ENCODE peak calls at places on chromosomes 3 and 15, in six cellular contexts. U is AG09309, T is GM12865, V is cardiac muscle cell, E is hepatocyte, I is fibroblast of pulmonary artery. C is an unnamed sample.

GRCh38 chr15:77059761-77060345 is 11.1 kb downstream of the TSPAN3 start:
- DNase-seq in V (no peak), U (no peak), T (peak; percentile 77), E (no peak), I (peak; percentile 43), C (no peak)

GRCh38 chr3:51304230-51304629 is 80.9 kb upstream of the MANF start:
- DNase-seq in T (no peak), V (no peak), U (no peak), I (no peak), E (no peak), C (no peak)

GRCh38 chr3:8458235-8458634 is 43.4 kb upstream of the LMCD1 start:
- DNase-seq in T (no peak), E (no peak), I (peak; percentile 20), V (no peak), U (peak; percentile 69), C (no peak)

GRCh38 chr3:22175899-22176298 is 424.9 kb upstream of the ZNF385D start:
- DNase-seq in V (no peak), I (peak; percentile 21), U (no peak), T (no peak), E (no peak), C (no peak)

GRCh38 chr3:25689226-25689625 is 24.5 kb upstream of the TOP2B start:
- DNase-seq in U (no peak), V (no peak), I (peak; percentile 69), T (no peak), E (no peak), C (no peak)

GRCh38 chr15:101664303-101664913 is 12.2 kb upstream of the TM2D3 start:
- DNase-seq in I (no peak), U (no peak), V (peak; percentile 19), E (no peak), T (no peak), C (no peak)

GRCh38 chr3:58565621-58566397 is 11.4 kb downstream of the FAM107A start:
- DNase-seq in I (no peak), U (no peak), V (no peak), T (no peak), E (peak; percentile 17), C (no peak)

GRCh38 chr15:78382114-78382886 is 42.1 kb downstream of the CRABP1 start:
- DNase-seq in U (no peak), E (no peak), V (no peak), I (no peak), T (no peak), C (no peak)

GRCh38 chr15:28116521-28117488 is 17.7 kb upstream of the OCA2 start:
- DNase-seq in E (no peak), T (no peak), I (no peak), V (no peak), U (no peak), C (no peak)

GRCh38 chr3:80051602-80051962 is 283.8 kb upstream of the ROBO1 start:
- DNase-seq in V (no peak), U (no peak), I (no peak), T (no peak), E (no peak), C (no peak)

GRCh38 chr3:33131328-33132018 is 17.7 kb downstream of the CRTAP start:
- DNase-seq in V (peak; percentile 83), E (peak; percentile 85), I (peak; percentile 84), U (no peak), T (peak; percentile 80), C (peak; percentile 81)

GRCh38 chr3:20352547-20353164 is 166.7 kb upstream of the SGO1 start:
- DNase-seq in U (no peak), V (no peak), E (no peak), T (no peak), I (peak; percentile 54), C (no peak)

GRCh38 chr15:81014446-81015093 is 13.8 kb downstream of the TLNRD1 start:
- DNase-seq in T (peak; percentile 43), I (no peak), U (no peak), V (no peak), E (no peak), C (no peak)

GRCh38 chr3:19399836-19400235 is 251.5 kb downstream of the KCNH8 start:
- DNase-seq in E (no peak), V (no peak), U (no peak), I (no peak), T (no peak), C (no peak)

GRCh38 chr15:75921732-75922703 is 18.3 kb downstream of the FBXO22 start:
- DNase-seq in I (peak; percentile 87), U (peak; percentile 29), V (peak; percentile 62), T (peak; percentile 38), E (peak; percentile 74), C (peak; percentile 37)

GRCh38 chr3:137000039-137000438 is 42.3 kb downstream of the IL20RB start:
- DNase-seq in T (no peak), I (no peak), V (no peak), U (no peak), E (no peak), C (no peak)

GRCh38 chr3:45964139-45964538 is 20.9 kb downstream of the CXCR6 start:
- DNase-seq in E (no peak), I (no peak), U (no peak), T (peak; percentile 71), V (no peak), C (no peak)

GRCh38 chr3:150215616-150216015 is 192.5 kb upstream of the TSC22D2 start:
- DNase-seq in T (no peak), V (no peak), E (no peak), U (no peak), I (no peak), C (no peak)

GRCh38 chr15:80957556-80957955 is 32.1 kb downstream of the MESD start:
- DNase-seq in U (no peak), T (no peak), E (no peak), I (no peak), V (no peak), C (no peak)

GRCh38 chr3:151226825-151227224 is 23.8 kb upstream of the GPR171 start:
- DNase-seq in I (no peak), V (no peak), U (no peak), T (no peak), E (no peak), C (no peak)

GRCh38 chr15:71011503-71012155 is 103.6 kb upstream of the THSD4 start:
- DNase-seq in I (peak; percentile 82), V (peak; percentile 46), U (peak; percentile 46), T (peak; percentile 47), E (peak; percentile 55), C (peak; percentile 28)

GRCh38 chr3:61081554-61081953 is 169.7 kb downstream of the FHIT start:
- DNase-seq in E (no peak), T (no peak), V (no peak), I (no peak), U (no peak), C (no peak)

GRCh38 chr3:3745693-3746092 is 53.5 kb upstream of the LRRN1 start:
- DNase-seq in U (no peak), V (no peak), E (no peak), I (no peak), T (no peak), C (no peak)

GRCh38 chr3:194050782-194051320 is 85.1 kb upstream of the HES1 start:
- DNase-seq in I (no peak), V (no peak), T (no peak), E (no peak), U (no peak), C (no peak)
- TF ChIP-seq CTCF in I (no peak), V (no peak), T (no peak), E (no peak), U (no peak), C (no peak)

GRCh38 chr3:134406331-134407246 is 32.3 kb upstream of the AMOTL2 start:
- DNase-seq in I (no peak), T (no peak), U (no peak), V (peak; percentile 55), E (peak; percentile 48), C (no peak)
- H3K4me3 ChIP-seq in I (peak overlapping the region; percentile 24), T (no peak overlapping the region), U (peak overlapping the region; percentile 13), V (peak overlapping the region; percentile 18), E (peak overlapping the region; percentile 32), C (peak overlapping the region; percentile 38)

DNA sequence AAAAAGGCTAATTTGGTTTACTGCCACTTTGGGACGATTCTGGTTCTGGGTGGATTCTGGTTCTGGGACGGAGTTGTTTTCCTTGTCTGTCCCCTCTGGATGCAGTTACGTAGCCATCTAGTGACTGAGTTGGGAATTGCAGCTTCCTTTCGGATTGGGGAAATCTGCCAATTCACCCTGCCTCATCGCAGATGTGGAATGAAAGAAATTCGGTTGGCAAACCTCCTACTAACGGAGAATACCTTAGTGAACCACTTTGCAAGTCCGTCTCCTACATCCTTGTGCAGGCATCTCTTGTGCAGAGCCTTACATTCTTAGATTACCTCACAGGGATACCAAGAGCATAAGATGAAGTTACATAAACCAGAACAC is 31.5 kb upstream of the AP4E1 start:
- DNase-seq in V (peak; percentile 77), T (peak; percentile 86), I (peak; percentile 95), U (peak; percentile 85), E (peak; percentile 82), C (peak; percentile 94)
- TF ChIP-seq CTCF in V (peak; percentile 99), T (peak; percentile 97), I (no peak), U (peak; percentile 98), E (peak; percentile 94), C (peak; percentile 98)

GRCh38 chr3:153161714-153162512 is at the start of gene RAP2B:
- DNase-seq in I (peak; percentile 96), E (peak; percentile 97), T (peak; percentile 97), U (peak; percentile 85), V (peak; percentile 94), C (peak; percentile 84)
- H3K4me3 ChIP-seq in I (peak within 1 kb of the TSS; percentile 90), E (peak within 1 kb of the TSS; percentile 61), T (peak within 1 kb of the TSS; percentile 97), U (peak within 1 kb of the TSS; percentile 83), V (peak within 1 kb of the TSS; percentile 67), C (peak within 1 kb of the TSS; percentile 92)

GRCh38 chr3:65342084-65342683 is 654.4 kb upstream of the ADAMTS9 start:
- DNase-seq in E (peak; percentile 70), U (no peak), V (peak; percentile 65), I (peak; percentile 60), T (peak; percentile 60), C (no peak)
- TF ChIP-seq CTCF in E (peak; percentile 51), U (peak; percentile 63), V (peak; percentile 83), I (peak; percentile 85), T (peak; percentile 73), C (peak; percentile 58)

DNA sequence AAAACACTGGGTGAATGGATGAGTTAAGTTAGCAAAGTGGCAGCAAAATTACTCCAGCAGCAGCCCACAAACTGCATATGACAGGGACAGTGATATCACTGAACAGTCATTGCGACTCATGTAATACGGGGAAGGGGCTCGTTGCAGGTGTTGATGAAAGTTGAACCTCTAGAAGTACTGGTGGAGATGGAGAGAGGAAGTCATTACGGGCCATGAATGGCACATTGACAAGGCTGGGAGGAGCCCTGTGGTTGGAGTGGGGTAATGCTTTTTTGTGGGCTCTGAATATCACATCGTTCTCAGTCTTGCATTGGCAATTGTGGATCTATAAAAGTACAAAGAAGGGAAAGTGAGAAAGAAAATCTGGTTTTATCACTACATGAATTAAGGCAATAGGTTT is 278.1 kb downstream of the ZPLD1 start:
- DNase-seq in V (no peak), U (no peak), T (no peak), I (no peak), E (no peak), C (no peak)
- H3K4me3 ChIP-seq in V (no peak overlapping the region), U (no peak overlapping the region), T (no peak overlapping the region), I (no peak overlapping the region), E (no peak overlapping the region), C (no peak overlapping the region)